ENCODE peak calls at places on chromosomes 13 and 19, in five cellular contexts. J, V, O, R and N are unnamed samples.

GRCh38 chr13:112592647-112593046 is 4.7 kb upstream of the TUBGCP3 start:
- DNase-seq in V (no peak), J (no peak), O (no peak), R (no peak), N (no peak)

GRCh38 chr13:98468929-98469328 is 108.0 kb downstream of the STK24 start:
- DNase-seq in R (no peak), V (peak; percentile 61), J (no peak), O (no peak), N (no peak)

GRCh38 chr19:13946414-13946813 is 5.9 kb upstream of the DCAF15 start:
- DNase-seq in J (no peak), R (no peak), V (no peak), O (no peak), N (no peak)

GRCh38 chr13:40330950-40331349 is 335.5 kb downstream of the FOXO1 start:
- DNase-seq in O (no peak), V (no peak), R (no peak), J (no peak), N (no peak)

GRCh38 chr19:31054430-31054829 is 294.8 kb downstream of the TSHZ3 start:
- DNase-seq in O (no peak), V (no peak), R (no peak), J (no peak), N (no peak)

GRCh38 chr19:6241056-6241455 is 38.7 kb downstream of the MLLT1 start:
- DNase-seq in J (no peak), O (no peak), V (no peak), R (no peak), N (peak; percentile 14)

GRCh38 chr19:55384576-55385235 is 614 bp upstream of the TMEM238 start:
- DNase-seq in J (peak; percentile 38), O (no peak), R (no peak), V (no peak), N (peak; percentile 47)

GRCh38 chr19:5782322-5782721 is 2.2 kb downstream of the PRR22 start:
- DNase-seq in V (no peak), R (no peak), O (no peak), J (no peak), N (no peak)

GRCh38 chr19:18153555-18154134 is 682 bp downstream of the PIK3R2 start:
- DNase-seq in J (peak; percentile 40), R (no peak), V (no peak), O (no peak), N (peak; percentile 47)

GRCh38 chr19:18306903-18307681 is 15.8 kb downstream of the LSM4 start:
- DNase-seq in R (no peak), O (no peak), J (no peak), V (no peak), N (no peak)

GRCh38 chr19:11166281-11167142 is 10.9 kb upstream of the SPC24 start:
- DNase-seq in O (no peak), V (peak; percentile 82), J (peak; percentile 40), R (no peak), N (no peak)

GRCh38 chr19:3547767-3548282 is 8.9 kb downstream of the TEKTIP1 start:
- DNase-seq in R (no peak), V (no peak), J (no peak), O (no peak), N (no peak)

GRCh38 chr13:80141114-80141849 is 199.6 kb downstream of the SPRY2 start:
- DNase-seq in O (peak; percentile 13), R (no peak), J (peak; percentile 33), V (no peak), N (no peak)

GRCh38 chr13:48448963-48449614 is 36.2 kb upstream of the LPAR6 start:
- DNase-seq in J (no peak), V (no peak), R (no peak), O (no peak), N (no peak)

GRCh38 chr13:97892717-97893116 is 60.8 kb upstream of the IPO5 start:
- DNase-seq in V (no peak), J (no peak), R (no peak), O (no peak), N (no peak)

GRCh38 chr19:29259153-29259552 is 46.2 kb upstream of the UQCRFS1 start:
- DNase-seq in O (no peak), R (no peak), V (no peak), J (no peak), N (no peak)

GRCh38 chr13:47087841-47088240 is 191.0 kb upstream of the HTR2A start:
- DNase-seq in J (no peak), V (no peak), O (no peak), R (no peak), N (no peak)

GRCh38 chr13:97175041-97175440 is 47.1 kb upstream of the MBNL2 start:
- DNase-seq in O (no peak), R (no peak), J (no peak), V (no peak), N (no peak)

GRCh38 chr13:41700790-41701310 is 243.5 kb downstream of the RGCC start:
- DNase-seq in J (no peak), V (no peak), O (no peak), R (no peak), N (no peak)

GRCh38 chr19:10118960-10119359 is 739 bp downstream of the EIF3G start:
- DNase-seq in R (no peak), O (no peak), V (no peak), J (no peak), N (no peak)

GRCh38 chr13:44609137-44609536 is 33.0 kb upstream of the TSC22D1 start:
- DNase-seq in V (no peak), O (no peak), R (no peak), J (no peak), N (no peak)

GRCh38 chr19:3963458-3964255 is 7.2 kb downstream of the DAPK3 start:
- DNase-seq in R (no peak), J (peak; percentile 24), V (peak; percentile 64), O (no peak), N (no peak)

GRCh38 chr19:13198634-13199033 is 48.4 kb downstream of the IER2 start:
- DNase-seq in O (no peak), J (no peak), R (no peak), V (no peak), N (no peak)

GRCh38 chr19:55550321-55550650 is 4.9 kb upstream of the SBK3 start:
- DNase-seq in J (no peak), V (no peak), R (no peak), O (no peak), N (no peak)

GRCh38 chr19:13160557-13160956 is 10.3 kb downstream of the IER2 start:
- DNase-seq in R (no peak), O (no peak), J (no peak), V (no peak), N (no peak)

GRCh38 chr13:111659236-111659635 is 338.8 kb downstream of the TEX29 start:
- DNase-seq in J (no peak), O (no peak), R (no peak), V (no peak), N (no peak)

GRCh38 chr13:24923305-24923640 is 159.3 kb downstream of the RNF17 start:
- DNase-seq in V (no peak), R (no peak), O (no peak), J (no peak), N (no peak)

GRCh38 chr13:94988654-94989053 is 276.3 kb upstream of the SOX21 start:
- DNase-seq in J (no peak), R (no peak), V (no peak), O (no peak), N (no peak)

GRCh38 chr13:40116008-40116407 is 460.5 kb downstream of the COG6 start:
- DNase-seq in R (no peak), J (no peak), V (no peak), O (no peak), N (peak; percentile 48)

GRCh38 chr13:43036386-43037220 is 13.2 kb downstream of the DNAJC15 start:
- DNase-seq in R (no peak), J (no peak), V (peak; percentile 74), O (no peak), N (no peak)

GRCh38 chr13:112615391-112615790 is 27.4 kb upstream of the TUBGCP3 start:
- DNase-seq in O (no peak), V (no peak), R (no peak), J (no peak), N (no peak)

GRCh38 chr13:96297360-96297759 is 207.5 kb downstream of the HS6ST3 start:
- DNase-seq in O (no peak), J (no peak), V (no peak), R (no peak), N (no peak)

GRCh38 chr19:50893047-50893737 is 18.0 kb downstream of the KLK4 start:
- DNase-seq in R (no peak), O (no peak), J (no peak), V (no peak), N (no peak)

GRCh38 chr13:108257238-108257637 is 12.3 kb upstream of the TNFSF13B start:
- DNase-seq in J (no peak), R (no peak), V (no peak), O (no peak), N (no peak)

GRCh38 chr19:19274146-19274545 is 1.0 kb upstream of the TM6SF2 start:
- DNase-seq in J (no peak), O (no peak), R (no peak), V (no peak), N (no peak)

GRCh38 chr19:1254530-1255185 is 6.3 kb downstream of the MIDN start:
- DNase-seq in O (no peak), J (no peak), V (no peak), R (no peak), N (peak; percentile 33)

GRCh38 chr19:1252818-1253513 is 4.6 kb downstream of the MIDN start:
- DNase-seq in O (peak; percentile 84), J (peak; percentile 91), V (peak; percentile 98), R (peak; percentile 66), N (peak; percentile 91)

GRCh38 chr19:1253514-1254080 is 5.2 kb downstream of the MIDN start:
- DNase-seq in J (no peak), R (no peak), O (no peak), V (no peak), N (no peak)

GRCh38 chr19:1255186-1256161 is 7.1 kb downstream of the MIDN start:
- DNase-seq in V (no peak), J (peak; percentile 50), R (no peak), O (no peak), N (no peak)

GRCh38 chr19:1254081-1254527 is 5.7 kb downstream of the MIDN start:
- DNase-seq in V (peak; percentile 90), O (no peak), J (peak; percentile 67), R (no peak), N (peak; percentile 35)
- H3K36me3 ChIP-seq in V (peaks cover 23% of the 10 kb centered on the region), O (peaks cover 39% of the 10 kb centered on the region), J (peaks cover 13% of the 10 kb centered on the region), R (peaks cover 36% of the 10 kb centered on the region), N (peaks cover 9% of the 10 kb centered on the region)

GRCh38 chr13:69565334-69565733 is 542.3 kb upstream of the ATXN8OS start:
- DNase-seq in O (no peak), J (no peak), V (no peak), R (no peak), N (no peak)
- TF ChIP-seq CTCF in O (no peak), J (no peak), V (no peak), R (no peak), N (no peak)

GRCh38 chr19:45508681-45508930 is 1.3 kb downstream of the VASP start:
- DNase-seq in V (no peak), J (no peak), R (no peak), O (no peak), N (no peak)
- H3K4me1 ChIP-seq in V (peaks cover 47% of the 10 kb centered on the region), J (peaks cover 8% of the 10 kb centered on the region), R (peaks cover 46% of the 10 kb centered on the region), O (peaks cover 48% of the 10 kb centered on the region), N (peaks cover 50% of the 10 kb centered on the region)

DNA sequence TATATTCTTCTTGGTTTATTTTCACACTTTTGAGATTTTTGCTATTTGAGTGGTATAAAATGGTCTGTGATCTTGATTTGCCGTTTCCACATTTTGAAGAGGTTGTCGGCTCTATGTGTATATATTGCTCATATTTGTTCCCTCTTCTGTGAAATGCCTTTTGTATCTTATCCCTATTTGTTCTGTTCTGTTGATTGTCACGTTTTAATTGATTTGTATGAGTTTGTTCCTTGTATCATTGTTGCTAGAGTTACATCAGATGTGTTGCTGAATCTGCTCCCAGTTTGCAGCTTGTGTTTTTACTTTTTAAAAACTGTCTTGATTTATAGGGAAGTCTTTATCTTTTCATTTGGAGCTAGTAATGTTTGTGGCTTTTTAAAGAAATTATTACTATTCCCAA is 17.1 kb downstream of the USPL1 start:
- DNase-seq in V (no peak), R (no peak), O (no peak), J (no peak), N (no peak)
- H3K36me3 ChIP-seq in V (peaks cover 11% of the 10 kb centered on the region), R (peaks cover 10% of the 10 kb centered on the region), O (peaks cover 17% of the 10 kb centered on the region), J (peaks cover 6% of the 10 kb centered on the region), N (no peaks in the 10 kb centered on the region)